ENCODE peak calls at places on chromosomes 2 and 18, in seven cellular contexts. K is GM13977, X is kidney, U is bronchial epithelial cell, A is Peyer's patch, E is astrocyte of the spinal cord, T is body of pancreas. M is an unnamed sample.

GRCh38 chr18:12231040-12231882 is 22.9 kb upstream of the CIDEA start:
- DNase-seq in U (no peak), E (no peak), T (no peak), A (no peak), K (no peak), X (peak), M (no peak)

GRCh38 chr2:143475131-143475784 is 346.0 kb downstream of the ARHGAP15 start:
- DNase-seq in K (no peak), E (no peak), T (no peak), A (no peak), U (no peak), X (peak), M (no peak)

GRCh38 chr2:225494100-225494459 is 94.6 kb downstream of the NYAP2 start:
- DNase-seq in X (no peak), K (no peak), A (no peak), E (no peak), T (no peak), U (peak), M (no peak)

GRCh38 chr2:39593439-39594393 is 72.0 kb upstream of the TMEM178A start:
- DNase-seq in K (peak), T (peak), U (peak), X (no peak), E (peak), A (no peak), M (no peak)

GRCh38 chr2:1488851-1489250 is 75.6 kb downstream of the TPO start:
- DNase-seq in U (no peak), A (peak), T (no peak), E (no peak), X (no peak), K (no peak), M (no peak)

GRCh38 chr2:31785876-31786275 is 205.1 kb upstream of the SRD5A2 start:
- DNase-seq in X (no peak), T (no peak), K (no peak), A (no peak), E (no peak), U (no peak), M (no peak)

GRCh38 chr2:200471324-200471848 is 38.5 kb downstream of the KCTD18 start:
- DNase-seq in A (no peak), U (peak), K (peak), X (no peak), T (no peak), E (no peak), M (no peak)

GRCh38 chr18:9629709-9630108 is 15.3 kb upstream of the PPP4R1 start:
- DNase-seq in A (no peak), K (no peak), X (no peak), T (no peak), U (no peak), E (peak), M (no peak)

GRCh38 chr2:240395896-240396622 is 39.4 kb upstream of the GPC1 start:
- DNase-seq in X (peak), K (no peak), A (peak), U (peak), T (no peak), E (no peak), M (peak)

GRCh38 chr2:7010376-7010775 is 93.2 kb downstream of the RNF144A start:
- DNase-seq in T (peak), A (no peak), X (no peak), E (peak), U (no peak), K (no peak), M (no peak)

GRCh38 chr2:103788346-103788745 is 1026.5 kb downstream of the TMEM182 start:
- DNase-seq in T (no peak), A (no peak), E (peak), K (no peak), U (no peak), X (no peak), M (no peak)

GRCh38 chr2:238013806-238014205 is 47.0 kb downstream of the UBE2F start:
- DNase-seq in U (no peak), X (no peak), T (no peak), E (no peak), A (no peak), K (no peak), M (no peak)

GRCh38 chr18:77165489-77166415 is 33.2 kb upstream of the MBP start:
- DNase-seq in T (peak), K (no peak), U (no peak), E (peak), A (no peak), X (no peak), M (no peak)

GRCh38 chr2:3198119-3198518 is 179.5 kb downstream of the EIPR1 start:
- DNase-seq in U (no peak), E (no peak), A (no peak), X (no peak), T (no peak), K (no peak), M (no peak)

GRCh38 chr2:44351088-44351487 is 10.2 kb downstream of the PREPL start:
- DNase-seq in T (no peak), U (no peak), E (peak), A (no peak), X (no peak), K (no peak), M (no peak)

GRCh38 chr18:26931659-26932058 is 66.2 kb upstream of the AQP4 start:
- DNase-seq in T (no peak), E (no peak), X (no peak), K (no peak), A (no peak), U (no peak), M (no peak)

GRCh38 chr2:31238126-31238905 is 4.4 kb downstream of the EHD3 start:
- DNase-seq in T (no peak), A (no peak), E (no peak), U (no peak), X (peak), K (no peak), M (no peak)

GRCh38 chr2:199458017-199458805 is 472 bp upstream of the SATB2 start:
- DNase-seq in U (no peak), X (peak), E (no peak), K (peak), T (no peak), A (peak), M (no peak)

GRCh38 chr18:3340015-3340681 is 78.2 kb downstream of the MYL12B start:
- DNase-seq in X (no peak), A (no peak), K (no peak), E (no peak), U (peak), T (no peak), M (no peak)

GRCh38 chr2:156999657-157000056 is 257.8 kb upstream of the GALNT5 start:
- DNase-seq in U (peak), T (no peak), E (no peak), X (no peak), K (no peak), A (no peak), M (no peak)

GRCh38 chr2:238233625-238234024 is 6.2 kb downstream of the HES6 start:
- DNase-seq in U (no peak), X (no peak), E (no peak), K (peak), A (no peak), T (no peak), M (no peak)

GRCh38 chr2:1856922-1857321 is 112.6 kb upstream of the PXDN start:
- DNase-seq in K (no peak), U (no peak), E (peak), X (no peak), T (no peak), A (no peak), M (no peak)

GRCh38 chr2:143261986-143262784 is 133.0 kb downstream of the ARHGAP15 start:
- DNase-seq in T (peak), U (no peak), A (no peak), E (no peak), X (no peak), K (no peak), M (peak)

GRCh38 chr2:33475381-33476099 is 909 bp upstream of the RASGRP3 start:
- DNase-seq in K (peak), T (peak), U (peak), A (peak), X (peak), E (peak), M (peak)

GRCh38 chr2:96538487-96539214 is 2.1 kb downstream of the ARID5A start:
- DNase-seq in E (peak), X (peak), U (no peak), T (peak), K (no peak), A (peak), M (peak)

GRCh38 chr18:79578396-79579260 is 101.0 kb upstream of the CTDP1 start:
- DNase-seq in X (peak), E (no peak), T (peak), A (peak), U (no peak), K (no peak), M (no peak)

GRCh38 chr2:108575132-108575966 is 41.1 kb downstream of the LIMS1 start:
- DNase-seq in E (peak), U (peak), A (no peak), X (no peak), T (no peak), K (peak), M (no peak)

GRCh38 chr2:33529771-33530481 is 53.5 kb downstream of the RASGRP3 start:
- DNase-seq in A (no peak), T (no peak), E (peak), K (no peak), X (no peak), U (peak), M (no peak)

GRCh38 chr2:151361674-151362380 is 4.4 kb downstream of the TNFAIP6 start:
- DNase-seq in T (no peak), U (no peak), X (no peak), K (no peak), E (no peak), A (no peak), M (no peak)

GRCh38 chr2:233350708-233351107 is 3.6 kb upstream of the DGKD start:
- DNase-seq in U (peak), T (peak), E (peak), X (no peak), A (no peak), K (no peak), M (peak)

GRCh38 chr18:76306685-76307292 is 188.3 kb downstream of the ZNF516 start:
- DNase-seq in X (no peak), K (no peak), A (no peak), T (no peak), U (no peak), E (no peak), M (no peak)

GRCh38 chr2:15096873-15097272 is 464.3 kb downstream of the NBAS start:
- DNase-seq in T (no peak), K (no peak), E (no peak), U (no peak), X (no peak), A (no peak), M (no peak)

GRCh38 chr2:15092691-15093090 is 460.2 kb downstream of the LRATD1 start:
- DNase-seq in T (no peak), X (no peak), K (no peak), A (no peak), U (peak), E (peak), M (no peak)

GRCh38 chr2:15094161-15094560 is 461.6 kb downstream of the LRATD1 start:
- DNase-seq in K (no peak), A (no peak), T (no peak), U (no peak), X (no peak), E (no peak), M (no peak)

GRCh38 chr2:15092166-15092565 is 459.6 kb downstream of the LRATD1 start:
- DNase-seq in A (no peak), T (no peak), X (no peak), U (no peak), E (no peak), K (no peak), M (no peak)
- TF ChIP-seq CTCF in A (no peak), T (no peak), X (no peak), U (no peak), E (no peak), K (no peak), M (no peak)

GRCh38 chr2:28035163-28035690 is 144.7 kb downstream of the BABAM2 start:
- DNase-seq in T (no peak), U (no peak), E (no peak), X (no peak), A (no peak), K (no peak), M (no peak)
- TF ChIP-seq CTCF in T (no peak), U (no peak), E (no peak), X (no peak), A (no peak), K (no peak), M (no peak)

DNA sequence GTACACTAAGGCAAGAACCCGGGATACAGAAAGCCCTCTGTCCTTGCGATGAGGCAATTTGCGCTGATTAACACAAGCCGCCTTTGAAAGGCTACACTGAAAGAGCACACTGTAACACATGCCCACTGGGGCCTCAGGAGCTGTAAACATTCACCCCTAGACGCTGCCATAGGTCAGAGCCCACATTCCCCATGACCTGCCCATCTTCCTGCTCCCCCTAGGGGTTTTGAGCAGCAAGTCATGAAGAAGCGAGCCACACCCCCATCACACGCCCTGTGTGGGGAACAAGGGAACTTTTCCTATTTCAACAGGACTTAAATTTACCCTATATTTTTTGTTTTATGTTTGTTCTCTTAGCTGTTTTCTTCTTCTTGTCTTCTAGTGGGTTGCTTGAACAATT is 47.8 kb upstream of the SLC4A10 start:
- DNase-seq in T (no peak), E (no peak), U (no peak), K (peak), X (no peak), A (no peak), M (no peak)
- TF ChIP-seq CTCF in T (no peak), E (no peak), U (no peak), K (peak), X (no peak), A (no peak), M (no peak)

GRCh38 chr2:192195548-192196418 is 1.1 kb upstream of the TMEFF2 start:
- DNase-seq in T (no peak), U (peak), X (peak), E (peak), K (peak), A (peak), M (no peak)

GRCh38 chr2:192194866-192195547 is at the start of gene TMEFF2:
- DNase-seq in U (no peak), X (peak), K (peak), A (peak), T (peak), E (peak), M (no peak)

GRCh38 chr2:192194065-192194865 is 468 bp downstream of the TMEFF2 start:
- DNase-seq in A (peak), E (peak), X (peak), U (no peak), T (peak), K (peak), M (no peak)

GRCh38 chr2:192196451-192197194 is 1.9 kb upstream of the TMEFF2 start:
- DNase-seq in K (no peak), X (no peak), E (peak), U (peak), T (no peak), A (no peak), M (no peak)

GRCh38 chr2:192197387-192197786 is 2.7 kb upstream of the TMEFF2 start:
- DNase-seq in E (peak), K (peak), A (no peak), U (peak), X (no peak), T (no peak), M (no peak)
- TF ChIP-seq CTCF in E (peak), K (no peak), A (no peak), U (no peak), X (no peak), T (no peak), M (no peak)

GRCh38 chr18:23226386-23226785 is 91.1 kb downstream of the CABLES1 start:
- DNase-seq in A (no peak), T (no peak), K (no peak), U (peak), X (no peak), E (peak), M (no peak)

GRCh38 chr18:23229472-23229871 is 94.2 kb downstream of the CABLES1 start:
- DNase-seq in K (no peak), A (no peak), E (no peak), T (no peak), U (no peak), X (no peak), M (no peak)

GRCh38 chr18:23226930-23227728 is 91.8 kb downstream of the CABLES1 start:
- DNase-seq in A (no peak), E (peak), X (no peak), U (peak), K (no peak), T (no peak), M (no peak)

GRCh38 chr18:23227729-23228075 is 92.4 kb downstream of the CABLES1 start:
- DNase-seq in U (no peak), T (no peak), X (no peak), E (no peak), K (no peak), A (no peak), M (no peak)

GRCh38 chr18:23228102-23229051 is 93.1 kb downstream of the CABLES1 start:
- DNase-seq in X (no peak), A (no peak), K (peak), E (peak), T (no peak), U (no peak), M (no peak)
- TF ChIP-seq CTCF in X (no peak), A (no peak), K (no peak), E (no peak), T (no peak), U (no peak), M (no peak)

GRCh38 chr2:122031544-122032263 is 276.3 kb downstream of the TSN start:
- DNase-seq in K (no peak), E (no peak), U (no peak), X (no peak), A (no peak), T (peak), M (no peak)
- TF ChIP-seq CTCF in K (no peak), E (no peak), U (no peak), X (no peak), A (no peak), T (no peak), M (no peak)

GRCh38 chr2:68416081-68416675 is 50.9 kb downstream of the FBXO48 start:
- DNase-seq in E (no peak), T (no peak), X (no peak), K (no peak), U (peak), A (no peak), M (no peak)

GRCh38 chr2:68417931-68418330 is 49.2 kb downstream of the FBXO48 start:
- DNase-seq in K (no peak), E (no peak), T (no peak), X (no peak), U (no peak), A (no peak), M (no peak)

GRCh38 chr2:68418419-68418818 is 48.7 kb downstream of the FBXO48 start:
- DNase-seq in A (no peak), U (no peak), E (no peak), K (no peak), T (no peak), X (no peak), M (no peak)

GRCh38 chr2:68420254-68420910 is 46.7 kb downstream of the FBXO48 start:
- DNase-seq in X (no peak), E (peak), K (no peak), T (no peak), U (no peak), A (no peak), M (no peak)

DNA sequence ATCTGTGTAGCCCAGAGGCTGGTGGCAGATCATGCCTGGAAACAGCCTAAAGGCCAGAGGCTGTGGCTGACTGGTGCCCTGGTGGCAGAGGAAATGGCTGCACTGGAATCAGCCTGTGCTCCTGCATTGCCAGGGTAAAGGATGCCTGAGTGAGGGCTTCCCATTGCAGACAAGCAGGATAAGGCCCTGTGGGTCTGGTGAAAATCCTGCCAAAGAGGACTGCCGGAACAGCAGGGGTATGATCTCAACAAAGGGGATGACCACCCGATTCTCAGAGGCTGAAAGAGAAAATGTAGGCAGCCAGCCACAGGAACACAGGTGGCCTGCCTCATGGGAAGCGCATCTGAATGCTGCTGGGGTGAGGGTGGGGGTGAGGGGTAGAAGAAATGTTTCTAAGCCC is 48.2 kb downstream of the FBXO48 start:
- DNase-seq in T (no peak), E (no peak), X (peak), U (no peak), K (no peak), A (no peak), M (no peak)
- TF ChIP-seq CTCF in T (no peak), E (no peak), X (no peak), U (no peak), K (no peak), A (no peak), M (no peak)

GRCh38 chr2:194545978-194546377 is 1111.0 kb upstream of the SLC39A10 start:
- DNase-seq in X (no peak), A (no peak), U (peak), T (no peak), E (peak), K (no peak), M (no peak)
- TF ChIP-seq CTCF in X (no peak), A (no peak), U (peak), T (no peak), E (peak), K (peak), M (no peak)

GRCh38 chr2:190216829-190217228 is 102.8 kb downstream of the HIBCH start:
- DNase-seq in T (peak), E (peak), A (peak), X (peak), U (no peak), K (no peak), M (no peak)
- TF ChIP-seq CTCF in T (no peak), E (peak), A (no peak), X (no peak), U (no peak), K (no peak), M (no peak)

M was measured in CD14-positive monocyte.